ENCODE peak calls at places on chromosome 10, in eight cellular contexts. One of them, this sample, is unnamed.
A peak's percentile ranks its signal among the peaks of the same experiment; 100 is the strongest.

GRCh38 chr10:18350340-18350739 is 210.1 kb downstream of the CACNB2 start:
- DNase-seq in B cell: no peak
- DNase-seq in right atrium auricular region: no peak
- DNase-seq in progenitor cell of endocrine pancreas: no peak
- DNase-seq in fibroblast of mammary gland: no peak
- DNase-seq in type B pancreatic cell: no peak
- DNase-seq in sigmoid colon: no peak
- DNase-seq in kidney epithelial cell: no peak
- DNase-seq in this sample: no peak

GRCh38 chr10:33071857-33072256 is 113.8 kb upstream of the ITGB1 start:
- DNase-seq in sigmoid colon: no peak
- DNase-seq in B cell: no peak
- DNase-seq in kidney epithelial cell: no peak
- DNase-seq in type B pancreatic cell: no peak
- DNase-seq in fibroblast of mammary gland: no peak
- DNase-seq in progenitor cell of endocrine pancreas: no peak
- DNase-seq in right atrium auricular region: no peak
- DNase-seq in this sample: no peak

GRCh38 chr10:132696204-132696603 is 89.7 kb downstream of the NKX6-2 start:
- DNase-seq in B cell: no peak
- DNase-seq in type B pancreatic cell: peak; percentile 6
- DNase-seq in right atrium auricular region: no peak
- DNase-seq in fibroblast of mammary gland: no peak
- DNase-seq in progenitor cell of endocrine pancreas: no peak
- DNase-seq in sigmoid colon: no peak
- DNase-seq in kidney epithelial cell: no peak
- DNase-seq in this sample: no peak

GRCh38 chr10:47176903-47177860 is 122.8 kb upstream of the GDF10 start:
- DNase-seq in B cell: no peak
- DNase-seq in sigmoid colon: no peak
- DNase-seq in progenitor cell of endocrine pancreas: no peak
- DNase-seq in fibroblast of mammary gland: peak; percentile 22
- DNase-seq in type B pancreatic cell: no peak
- DNase-seq in kidney epithelial cell: no peak
- DNase-seq in right atrium auricular region: no peak
- DNase-seq in this sample: no peak

GRCh38 chr10:19421664-19422063 is 373.1 kb downstream of the MALRD1 start:
- DNase-seq in sigmoid colon: no peak
- DNase-seq in kidney epithelial cell: no peak
- DNase-seq in type B pancreatic cell: no peak
- DNase-seq in fibroblast of mammary gland: peak; percentile 12
- DNase-seq in progenitor cell of endocrine pancreas: no peak
- DNase-seq in right atrium auricular region: no peak
- DNase-seq in B cell: no peak
- DNase-seq in this sample: no peak

GRCh38 chr10:5552376-5553321 is 27.9 kb downstream of the CALML3 start:
- DNase-seq in B cell: no peak
- DNase-seq in fibroblast of mammary gland: no peak
- DNase-seq in kidney epithelial cell: no peak
- DNase-seq in sigmoid colon: peak; percentile 46
- DNase-seq in type B pancreatic cell: no peak
- DNase-seq in progenitor cell of endocrine pancreas: no peak
- DNase-seq in right atrium auricular region: no peak
- DNase-seq in this sample: no peak

GRCh38 chr10:53598914-53599313 is 826.3 kb upstream of the MBL2 start:
- DNase-seq in right atrium auricular region: no peak
- DNase-seq in type B pancreatic cell: no peak
- DNase-seq in kidney epithelial cell: peak; percentile 71
- DNase-seq in fibroblast of mammary gland: no peak
- DNase-seq in B cell: no peak
- DNase-seq in progenitor cell of endocrine pancreas: no peak
- DNase-seq in sigmoid colon: no peak
- DNase-seq in this sample: no peak

GRCh38 chr10:79203014-79203675 is 134.4 kb downstream of the ZMIZ1 start:
- DNase-seq in fibroblast of mammary gland: no peak
- DNase-seq in B cell: no peak
- DNase-seq in sigmoid colon: no peak
- DNase-seq in right atrium auricular region: no peak
- DNase-seq in progenitor cell of endocrine pancreas: no peak
- DNase-seq in type B pancreatic cell: no peak
- DNase-seq in kidney epithelial cell: no peak
- DNase-seq in this sample: no peak

GRCh38 chr10:23540401-23540800 is 101.5 kb downstream of the OTUD1 start:
- DNase-seq in right atrium auricular region: no peak
- DNase-seq in progenitor cell of endocrine pancreas: no peak
- DNase-seq in B cell: peak; percentile 16
- DNase-seq in kidney epithelial cell: no peak
- DNase-seq in sigmoid colon: no peak
- DNase-seq in fibroblast of mammary gland: no peak
- DNase-seq in type B pancreatic cell: no peak
- DNase-seq in this sample: no peak

GRCh38 chr10:126576336-126576735 is 94.2 kb downstream of the C10orf90 start:
- DNase-seq in progenitor cell of endocrine pancreas: no peak
- DNase-seq in kidney epithelial cell: no peak
- DNase-seq in type B pancreatic cell: no peak
- DNase-seq in fibroblast of mammary gland: peak; percentile 65
- DNase-seq in right atrium auricular region: no peak
- DNase-seq in B cell: no peak
- DNase-seq in sigmoid colon: no peak
- DNase-seq in this sample: no peak

GRCh38 chr10:97788552-97789442 is 17.0 kb upstream of the SFRP5 start:
- DNase-seq in progenitor cell of endocrine pancreas: peak; percentile 34
- DNase-seq in right atrium auricular region: no peak
- DNase-seq in type B pancreatic cell: no peak
- DNase-seq in sigmoid colon: no peak
- DNase-seq in kidney epithelial cell: no peak
- DNase-seq in fibroblast of mammary gland: no peak
- DNase-seq in B cell: no peak
- DNase-seq in this sample: no peak
- TF ChIP-seq CTCF in progenitor cell of endocrine pancreas: no peak
- TF ChIP-seq CTCF in right atrium auricular region: peak; percentile 18
- TF ChIP-seq CTCF in type B pancreatic cell: no peak
- TF ChIP-seq CTCF in sigmoid colon: no peak
- TF ChIP-seq CTCF in kidney epithelial cell: no peak
- TF ChIP-seq CTCF in fibroblast of mammary gland: no peak
- TF ChIP-seq CTCF in B cell: no peak
- TF ChIP-seq CTCF in this sample: no peak

DNA sequence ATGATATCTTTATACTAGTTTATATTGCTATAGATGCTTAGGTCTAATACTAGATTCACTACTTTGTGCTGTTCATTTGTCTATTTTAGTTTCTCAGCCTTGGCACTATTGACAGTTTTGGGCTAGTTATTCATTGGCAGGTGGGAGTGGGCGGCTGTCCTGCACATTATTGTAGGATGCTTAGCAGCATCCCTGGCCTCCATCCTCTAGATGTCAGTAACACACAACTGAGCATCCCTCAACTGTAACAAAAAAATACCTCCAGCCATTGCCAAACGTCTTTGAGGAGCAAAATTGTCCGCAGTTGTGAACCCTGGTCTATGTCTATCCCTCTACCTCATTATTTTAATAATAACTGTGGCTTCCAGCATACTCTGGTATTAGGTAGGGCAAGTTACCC is 34.4 kb upstream of the PNLIP start:
- DNase-seq in sigmoid colon: no peak
- DNase-seq in B cell: no peak
- DNase-seq in kidney epithelial cell: no peak
- DNase-seq in progenitor cell of endocrine pancreas: no peak
- DNase-seq in fibroblast of mammary gland: no peak
- DNase-seq in type B pancreatic cell: no peak
- DNase-seq in right atrium auricular region: no peak
- DNase-seq in this sample: no peak
- TF ChIP-seq CTCF in sigmoid colon: no peak
- TF ChIP-seq CTCF in B cell: no peak
- TF ChIP-seq CTCF in kidney epithelial cell: no peak
- TF ChIP-seq CTCF in progenitor cell of endocrine pancreas: no peak
- TF ChIP-seq CTCF in fibroblast of mammary gland: no peak
- TF ChIP-seq CTCF in type B pancreatic cell: no peak
- TF ChIP-seq CTCF in right atrium auricular region: no peak
- TF ChIP-seq CTCF in this sample: no peak

GRCh38 chr10:117445992-117446391 is 70.8 kb upstream of the PDZD8 start:
- DNase-seq in right atrium auricular region: no peak
- DNase-seq in B cell: no peak
- DNase-seq in fibroblast of mammary gland: no peak
- DNase-seq in progenitor cell of endocrine pancreas: no peak
- DNase-seq in type B pancreatic cell: no peak
- DNase-seq in sigmoid colon: no peak
- DNase-seq in kidney epithelial cell: no peak
- DNase-seq in this sample: no peak

GRCh38 chr10:117454502-117454901 is 79.3 kb upstream of the PDZD8 start:
- DNase-seq in kidney epithelial cell: no peak
- DNase-seq in fibroblast of mammary gland: peak; percentile 66
- DNase-seq in type B pancreatic cell: no peak
- DNase-seq in progenitor cell of endocrine pancreas: no peak
- DNase-seq in sigmoid colon: no peak
- DNase-seq in B cell: no peak
- DNase-seq in right atrium auricular region: no peak
- DNase-seq in this sample: no peak

GRCh38 chr10:117450940-117451339 is 75.7 kb upstream of the PDZD8 start:
- DNase-seq in kidney epithelial cell: no peak
- DNase-seq in progenitor cell of endocrine pancreas: no peak
- DNase-seq in type B pancreatic cell: no peak
- DNase-seq in fibroblast of mammary gland: no peak
- DNase-seq in right atrium auricular region: no peak
- DNase-seq in sigmoid colon: no peak
- DNase-seq in B cell: no peak
- DNase-seq in this sample: no peak

GRCh38 chr10:117448840-117449239 is 73.6 kb upstream of the PDZD8 start:
- DNase-seq in sigmoid colon: no peak
- DNase-seq in progenitor cell of endocrine pancreas: no peak
- DNase-seq in kidney epithelial cell: no peak
- DNase-seq in fibroblast of mammary gland: no peak
- DNase-seq in right atrium auricular region: no peak
- DNase-seq in type B pancreatic cell: no peak
- DNase-seq in B cell: no peak
- DNase-seq in this sample: no peak

DNA sequence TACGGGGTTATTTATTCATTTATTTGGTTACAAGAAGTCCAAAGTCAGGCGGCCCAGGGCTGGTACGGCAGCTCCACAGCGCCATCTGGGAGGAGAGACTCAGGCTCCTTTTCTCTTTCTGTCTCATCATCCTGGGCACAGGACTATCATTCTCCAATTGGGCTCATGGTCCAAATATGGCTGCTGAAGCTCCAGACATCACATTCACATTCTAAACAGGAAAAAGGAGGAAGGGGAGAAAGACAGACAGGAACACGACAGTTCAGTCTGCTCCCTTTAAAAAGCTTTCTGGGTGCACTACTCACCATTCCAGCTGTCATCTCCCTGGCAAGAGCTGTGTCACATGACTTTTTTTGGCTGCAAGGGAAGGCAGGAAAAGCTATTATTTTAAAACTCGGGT is 74.4 kb upstream of the PDZD8 start:
- DNase-seq in kidney epithelial cell: no peak
- DNase-seq in fibroblast of mammary gland: no peak
- DNase-seq in right atrium auricular region: no peak
- DNase-seq in sigmoid colon: no peak
- DNase-seq in B cell: no peak
- DNase-seq in type B pancreatic cell: no peak
- DNase-seq in progenitor cell of endocrine pancreas: no peak
- DNase-seq in this sample: no peak
- TF ChIP-seq CTCF in kidney epithelial cell: no peak
- TF ChIP-seq CTCF in fibroblast of mammary gland: peak; percentile 36
- TF ChIP-seq CTCF in right atrium auricular region: no peak
- TF ChIP-seq CTCF in sigmoid colon: no peak
- TF ChIP-seq CTCF in B cell: no peak
- TF ChIP-seq CTCF in type B pancreatic cell: no peak
- TF ChIP-seq CTCF in progenitor cell of endocrine pancreas: no peak
- TF ChIP-seq CTCF in this sample: peak; percentile 32

DNA sequence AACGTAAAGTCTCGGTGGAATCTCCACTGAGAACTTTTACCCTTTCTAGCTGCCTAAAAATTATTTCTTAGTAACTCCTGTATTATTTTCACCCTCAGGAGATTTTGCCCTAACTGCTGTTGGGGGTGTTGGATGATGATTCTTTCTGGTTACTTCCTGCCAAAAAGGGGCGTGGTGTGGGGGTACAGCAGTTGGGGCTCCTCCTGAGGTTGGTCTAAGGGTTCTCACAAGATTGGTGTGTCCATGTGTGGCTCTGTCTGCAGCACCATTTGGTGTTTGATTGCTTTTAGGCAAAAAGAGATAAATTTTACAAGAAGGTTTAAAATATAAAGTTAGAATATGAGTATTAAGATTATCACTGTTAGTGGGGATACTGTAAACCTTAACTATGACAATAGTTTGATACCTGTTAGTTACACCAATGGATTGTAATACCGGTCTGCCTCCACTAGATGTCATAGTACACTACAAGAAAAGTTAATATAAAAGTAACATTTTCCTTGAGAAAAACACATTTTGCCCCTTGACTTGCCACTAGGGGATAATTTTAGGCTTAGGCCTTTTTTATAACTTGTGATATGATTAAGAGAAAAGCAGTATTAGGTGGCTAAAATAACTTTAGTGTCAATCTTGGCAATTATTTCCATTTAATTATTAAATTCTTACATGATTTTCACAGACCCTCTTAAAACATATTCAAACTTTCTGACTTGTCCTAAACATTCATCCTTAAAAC is 928.7 kb downstream of the IPMK start:
- DNase-seq in right atrium auricular region: no peak
- DNase-seq in sigmoid colon: no peak
- DNase-seq in B cell: peak; percentile 12
- DNase-seq in progenitor cell of endocrine pancreas: no peak
- DNase-seq in kidney epithelial cell: no peak
- DNase-seq in type B pancreatic cell: no peak
- DNase-seq in fibroblast of mammary gland: peak; percentile 48
- DNase-seq in this sample: peak; percentile 55
- TF ChIP-seq CTCF in right atrium auricular region: peak; percentile 75
- TF ChIP-seq CTCF in sigmoid colon: no peak
- TF ChIP-seq CTCF in B cell: peak; percentile 70
- TF ChIP-seq CTCF in progenitor cell of endocrine pancreas: peak; percentile 84
- TF ChIP-seq CTCF in kidney epithelial cell: peak; percentile 61
- TF ChIP-seq CTCF in type B pancreatic cell: peak; percentile 88
- TF ChIP-seq CTCF in fibroblast of mammary gland: peak; percentile 64
- TF ChIP-seq CTCF in this sample: peak; percentile 57

GRCh38 chr10:130691787-130692186 is 555.6 kb downstream of the GLRX3 start:
- DNase-seq in sigmoid colon: no peak
- DNase-seq in kidney epithelial cell: no peak
- DNase-seq in fibroblast of mammary gland: no peak
- DNase-seq in progenitor cell of endocrine pancreas: no peak
- DNase-seq in right atrium auricular region: no peak
- DNase-seq in B cell: no peak
- DNase-seq in type B pancreatic cell: no peak
- DNase-seq in this sample: no peak

GRCh38 chr10:130687566-130687965 is 551.4 kb downstream of the GLRX3 start:
- DNase-seq in progenitor cell of endocrine pancreas: no peak
- DNase-seq in kidney epithelial cell: no peak
- DNase-seq in right atrium auricular region: no peak
- DNase-seq in fibroblast of mammary gland: no peak
- DNase-seq in type B pancreatic cell: no peak
- DNase-seq in sigmoid colon: no peak
- DNase-seq in B cell: no peak
- DNase-seq in this sample: no peak

GRCh38 chr10:130689743-130690626 is 553.8 kb downstream of the GLRX3 start:
- DNase-seq in B cell: no peak
- DNase-seq in progenitor cell of endocrine pancreas: no peak
- DNase-seq in kidney epithelial cell: no peak
- DNase-seq in right atrium auricular region: no peak
- DNase-seq in type B pancreatic cell: no peak
- DNase-seq in fibroblast of mammary gland: no peak
- DNase-seq in sigmoid colon: no peak
- DNase-seq in this sample: no peak

GRCh38 chr10:130686680-130687300 is 550.6 kb downstream of the GLRX3 start:
- DNase-seq in progenitor cell of endocrine pancreas: no peak
- DNase-seq in type B pancreatic cell: no peak
- DNase-seq in kidney epithelial cell: no peak
- DNase-seq in fibroblast of mammary gland: no peak
- DNase-seq in sigmoid colon: no peak
- DNase-seq in right atrium auricular region: no peak
- DNase-seq in B cell: no peak
- DNase-seq in this sample: no peak
- TF ChIP-seq CTCF in progenitor cell of endocrine pancreas: peak; percentile 71
- TF ChIP-seq CTCF in type B pancreatic cell: peak; percentile 76
- TF ChIP-seq CTCF in kidney epithelial cell: no peak
- TF ChIP-seq CTCF in fibroblast of mammary gland: no peak
- TF ChIP-seq CTCF in sigmoid colon: no peak
- TF ChIP-seq CTCF in right atrium auricular region: peak; percentile 39
- TF ChIP-seq CTCF in B cell: no peak
- TF ChIP-seq CTCF in this sample: no peak

This sample was measured in GM13977.